ENCODE peak calls at places on chromosomes 7 and 10, in four cellular contexts. L is adipocyte, P is kidney, T is HCT116. S is an unnamed sample.

GRCh38 chr7:157496426-157497275 is 159.8 kb downstream of the DNAJB6 start:
- DNase-seq in L (no peak), P (no peak), T (no peak), S (no peak)

GRCh38 chr10:9634466-9634865 is 1383.2 kb upstream of the CELF2 start:
- DNase-seq in L (no peak), P (no peak), T (no peak), S (peak)

GRCh38 chr10:110209926-110210662 is 2.7 kb downstream of the MXI1 start:
- DNase-seq in L (peak), P (peak), T (no peak), S (peak)

GRCh38 chr10:24008164-24009066 is 200.5 kb upstream of the KIAA1217 start:
- DNase-seq in L (no peak), P (no peak), T (no peak), S (peak)

GRCh38 chr10:101829561-101830315 is 11.5 kb upstream of the OGA start:
- DNase-seq in L (peak), P (peak), T (no peak), S (no peak)

GRCh38 chr10:4812952-4813351 is 13.1 kb upstream of the AKR1E2 start:
- DNase-seq in L (peak), P (no peak), T (peak), S (peak)

GRCh38 chr10:34134602-34135001 is 680.5 kb downstream of the PARD3 start:
- DNase-seq in L (no peak), P (no peak), T (no peak), S (no peak)

GRCh38 chr10:70478191-70479160 is at the start of gene PALD1:
- DNase-seq in L (peak), P (peak), T (peak), S (peak)

GRCh38 chr10:28592953-28593352 is 60.0 kb downstream of the WAC start:
- DNase-seq in L (peak), P (no peak), T (peak), S (peak)

GRCh38 chr10:72503241-72503640 is 122.6 kb downstream of the MICU1 start:
- DNase-seq in L (peak), P (no peak), T (no peak), S (peak)

DNA sequence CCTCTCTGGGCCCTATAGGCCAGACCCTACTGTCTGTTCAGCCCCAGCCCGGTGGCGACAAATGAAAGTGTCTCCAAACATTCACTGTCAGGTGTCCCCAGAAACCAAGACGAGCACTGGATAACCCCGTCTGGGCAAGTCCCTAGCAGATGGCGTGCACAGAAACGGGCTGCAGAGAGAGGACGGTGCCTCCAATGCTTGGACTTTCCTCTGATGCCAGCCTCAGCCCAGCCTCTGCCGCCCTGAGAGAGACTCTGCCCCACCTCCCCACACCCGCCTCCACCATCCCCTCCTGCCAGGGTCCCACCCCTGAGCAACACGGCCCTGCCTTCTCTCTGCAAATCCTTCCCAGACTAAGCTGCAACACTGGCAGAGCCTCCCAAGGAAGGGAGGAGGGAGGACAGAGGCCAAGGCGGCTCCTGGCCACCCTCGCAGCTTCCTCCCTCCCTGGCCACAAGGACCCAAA is 7.4 kb upstream of the LFNG start:
- DNase-seq in L (no peak), P (no peak), T (no peak), S (no peak)
- H3K4me3 ChIP-seq in L (no peak), P (no peak), T (no peak), S (no peak)

GRCh38 chr7:67950321-67951083 is 953.9 kb downstream of the TYW1 start:
- DNase-seq in L (no peak), P (no peak), T (no peak), S (no peak)

DNA sequence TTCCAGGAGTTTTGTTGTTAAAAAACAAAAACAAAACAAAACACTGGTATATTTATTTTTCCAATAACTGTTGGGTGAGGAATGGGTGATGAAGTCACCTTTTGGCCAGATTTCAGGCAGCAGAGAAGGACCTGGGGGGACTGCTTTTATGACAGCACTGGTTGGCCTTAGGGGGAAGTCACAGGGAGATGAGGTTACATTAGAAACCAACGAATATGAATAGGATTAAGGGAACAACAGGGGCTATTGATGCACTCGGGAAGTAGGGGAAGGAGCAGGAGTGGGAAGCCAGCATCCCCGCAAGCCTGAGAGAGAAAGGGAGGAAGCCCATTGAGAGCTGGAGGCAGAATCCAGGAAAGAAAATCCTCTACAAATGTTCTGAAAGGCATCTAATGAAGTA is 958.4 kb downstream of the TYW1 start:
- DNase-seq in L (no peak), P (no peak), T (no peak), S (no peak)
- H3K9ac ChIP-seq in L (no peak), P (no peak), T (no peak), S (no peak)

DNA sequence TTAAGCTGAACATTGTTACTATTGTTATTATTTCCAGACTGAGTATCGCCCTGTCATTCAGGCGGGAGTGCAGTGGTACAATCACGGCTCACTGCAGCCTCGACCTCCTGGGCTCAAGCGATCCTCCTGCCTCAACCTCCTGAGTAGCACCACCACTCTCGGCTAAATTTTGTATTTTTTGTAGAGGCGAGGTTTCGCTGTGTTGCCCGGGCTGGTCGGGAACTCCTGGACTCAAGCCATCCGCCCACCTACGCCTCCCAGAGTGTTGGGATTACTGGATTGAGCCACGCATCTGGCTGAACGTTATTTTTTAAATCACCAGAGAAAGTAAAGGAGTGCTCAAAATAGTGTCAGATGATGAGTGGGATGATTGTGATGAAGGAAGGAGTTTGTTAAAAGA is 1.4 kb upstream of the HNRNPF start:
- DNase-seq in L (no peak), P (no peak), T (no peak), S (no peak)
- H3K4me3 ChIP-seq in L (peak), P (no peak), T (peak), S (no peak)

GRCh38 chr7:140977351-140978140 is 37.2 kb downstream of the MRPS33 start:
- DNase-seq in L (peak), P (no peak), T (no peak), S (no peak)

GRCh38 chr7:140967438-140967837 is 42.7 kb upstream of the BRAF start:
- DNase-seq in L (no peak), P (no peak), T (no peak), S (no peak)

GRCh38 chr7:140966561-140967234 is 42.0 kb upstream of the BRAF start:
- DNase-seq in L (no peak), P (no peak), T (no peak), S (no peak)

GRCh38 chr7:140972876-140973829 is 41.6 kb downstream of the MRPS33 start:
- DNase-seq in L (peak), P (no peak), T (no peak), S (no peak)

DNA sequence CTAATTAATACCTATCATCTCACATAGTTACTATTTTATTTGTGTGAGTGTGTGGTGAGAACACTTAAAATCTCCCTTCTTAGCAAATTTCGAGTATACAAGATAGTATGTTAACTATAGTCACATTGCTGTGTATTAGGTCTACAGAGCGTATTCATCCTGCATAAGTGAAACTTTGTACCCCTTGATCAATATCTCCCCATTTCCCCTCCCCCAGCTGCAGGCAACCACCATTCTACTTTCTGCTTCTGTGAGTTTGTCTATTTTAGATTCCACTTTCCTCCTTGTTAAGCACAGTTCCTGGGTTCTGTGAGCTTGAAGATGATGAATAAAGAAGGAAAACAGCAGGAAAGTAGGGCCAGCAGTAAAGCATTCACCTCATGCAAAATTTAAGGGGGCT is 42.4 kb downstream of the MRPS33 start:
- DNase-seq in L (no peak), P (no peak), T (no peak), S (no peak)
- H3K9ac ChIP-seq in L (no peak), P (no peak), T (no peak), S (no peak)

DNA sequence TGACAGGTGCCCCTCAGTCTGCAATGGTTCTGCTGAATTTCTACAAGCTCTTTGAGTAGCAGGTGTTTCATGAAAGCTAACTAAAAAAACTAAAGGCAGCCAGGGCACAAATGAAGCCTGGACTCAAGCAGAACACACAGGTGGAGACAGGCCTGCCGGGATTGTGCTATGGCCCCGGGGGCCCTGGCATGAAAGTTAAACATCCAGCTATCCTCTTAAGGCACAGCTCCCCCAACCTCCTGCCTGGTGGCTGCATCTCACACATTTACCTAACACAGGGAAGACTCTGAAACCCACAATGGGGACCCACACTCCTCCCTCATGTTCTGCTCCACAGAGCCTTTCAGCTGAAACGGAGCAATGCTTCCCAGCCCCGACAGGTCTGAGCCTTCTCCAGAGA is 76.3 kb upstream of the CAMK2B start:
- DNase-seq in L (no peak), P (no peak), T (no peak), S (no peak)
- H3K4me3 ChIP-seq in L (no peak), P (no peak), T (no peak), S (no peak)

DNA sequence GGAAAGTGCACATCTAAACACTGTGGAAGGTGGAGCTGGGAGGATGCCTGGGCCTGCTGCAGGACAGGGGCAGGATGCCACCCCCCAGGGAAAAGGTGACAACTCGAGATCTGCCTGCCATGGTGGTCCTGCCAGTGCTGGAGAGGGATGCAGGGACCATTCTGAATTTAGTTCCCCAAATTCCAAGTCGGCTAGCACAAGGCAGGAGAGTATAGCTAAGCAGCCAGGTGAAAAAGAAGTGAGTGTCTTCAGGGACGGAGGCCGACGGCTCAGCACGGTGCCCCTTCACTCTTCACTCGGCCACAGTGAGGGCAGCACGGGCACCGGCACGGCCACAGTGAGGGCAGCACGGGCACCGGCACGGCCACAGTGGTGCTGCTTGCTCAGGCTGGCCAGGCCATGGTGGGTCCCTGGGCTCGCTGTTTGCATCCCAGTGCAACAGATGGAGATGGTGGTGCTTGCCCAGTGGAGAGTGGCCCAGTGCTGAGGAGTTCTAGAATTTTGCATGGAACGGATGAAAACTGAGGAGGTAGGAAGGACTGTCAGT is 161.3 kb upstream of the SHH start:
- DNase-seq in L (no peak), P (no peak), T (no peak), S (no peak)
- H3K9ac ChIP-seq in L (no peak), P (no peak), T (no peak), S (no peak)

GRCh38 chr10:1173091-1173490 is 116.9 kb downstream of the WDR37 start:
- DNase-seq in L (no peak), P (peak), T (no peak), S (no peak)
- H3K4me3 ChIP-seq in L (no peak), P (no peak), T (no peak), S (no peak)

DNA sequence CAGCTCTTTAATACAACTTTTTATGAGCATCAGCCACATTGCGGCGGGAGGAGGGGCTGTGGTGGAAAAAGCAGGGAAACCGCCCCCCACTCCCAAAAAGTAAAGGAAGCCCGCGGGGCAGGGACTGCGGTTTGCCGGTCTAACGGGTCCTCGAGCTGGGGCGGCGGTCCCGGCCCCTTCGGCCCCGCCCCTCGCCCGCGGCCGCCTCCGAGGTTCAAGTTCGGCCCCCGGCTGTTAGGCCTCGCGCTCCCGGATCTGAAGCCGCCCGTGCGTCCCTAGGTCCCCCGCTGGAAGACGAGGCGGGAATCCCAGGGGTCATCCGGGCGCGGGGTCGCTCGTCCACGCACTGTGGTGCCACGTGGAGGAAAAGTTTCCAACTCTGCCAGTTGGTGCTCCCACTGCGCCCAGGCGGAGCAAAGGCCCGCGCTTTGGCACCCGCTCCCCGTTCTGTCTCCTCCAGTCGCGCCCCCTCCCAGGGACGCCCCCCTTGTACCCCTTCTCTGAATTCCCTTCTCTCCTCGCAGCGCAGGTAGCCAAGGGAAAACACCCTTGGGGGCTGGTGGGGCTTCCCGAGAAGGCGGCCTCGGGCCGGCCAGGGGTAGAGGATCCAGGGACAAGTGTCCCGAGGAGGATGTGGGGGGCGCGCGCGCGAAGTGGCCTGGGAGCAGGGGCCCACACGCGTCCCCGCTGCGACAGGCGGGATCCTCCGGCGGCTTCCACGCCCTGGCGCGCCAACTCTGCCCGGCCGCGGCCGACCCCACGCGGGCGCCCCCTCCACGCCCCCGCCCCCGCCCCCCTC is 798 bp upstream of the AUTS2 start:
- DNase-seq in L (peak), P (peak), T (no peak), S (peak)
- H3K9ac ChIP-seq in L (peak), P (peak), T (no peak), S (peak)

DNA sequence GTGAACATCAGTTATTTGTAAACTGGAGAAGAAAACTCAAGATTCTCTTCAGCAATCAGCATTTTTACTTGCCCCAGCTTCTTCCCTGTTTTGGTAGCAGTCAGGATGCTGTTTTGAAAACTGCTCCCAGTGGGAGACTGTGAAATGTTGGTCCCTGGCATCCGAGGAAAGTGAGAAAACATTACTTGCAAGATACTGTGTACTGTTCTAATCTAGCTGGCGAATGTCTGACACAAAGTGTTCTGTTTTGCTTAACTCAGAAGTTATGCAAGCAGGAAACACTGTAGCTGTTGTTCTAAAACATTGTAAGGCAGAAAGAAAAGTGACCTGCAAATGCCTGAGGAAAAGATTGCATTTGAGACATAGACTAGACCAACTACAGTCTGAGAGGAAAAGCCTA is 171.8 kb upstream of the POM121L12 start:
- DNase-seq in L (no peak), P (no peak), T (no peak), S (no peak)
- H3K4me3 ChIP-seq in L (no peak), P (no peak), T (no peak), S (no peak)

GRCh38 chr10:48633381-48634197 is 28.7 kb upstream of the ARHGAP22 start:
- DNase-seq in L (no peak), P (no peak), T (no peak), S (no peak)

GRCh38 chr10:48632166-48632565 is 27.3 kb upstream of the ARHGAP22 start:
- DNase-seq in L (peak), P (no peak), T (no peak), S (no peak)

GRCh38 chr10:48636231-48636630 is 31.4 kb upstream of the ARHGAP22 start:
- DNase-seq in L (no peak), P (no peak), T (no peak), S (no peak)

GRCh38 chr10:48634984-48635557 is 30.2 kb upstream of the ARHGAP22 start:
- DNase-seq in L (no peak), P (no peak), T (no peak), S (no peak)

DNA sequence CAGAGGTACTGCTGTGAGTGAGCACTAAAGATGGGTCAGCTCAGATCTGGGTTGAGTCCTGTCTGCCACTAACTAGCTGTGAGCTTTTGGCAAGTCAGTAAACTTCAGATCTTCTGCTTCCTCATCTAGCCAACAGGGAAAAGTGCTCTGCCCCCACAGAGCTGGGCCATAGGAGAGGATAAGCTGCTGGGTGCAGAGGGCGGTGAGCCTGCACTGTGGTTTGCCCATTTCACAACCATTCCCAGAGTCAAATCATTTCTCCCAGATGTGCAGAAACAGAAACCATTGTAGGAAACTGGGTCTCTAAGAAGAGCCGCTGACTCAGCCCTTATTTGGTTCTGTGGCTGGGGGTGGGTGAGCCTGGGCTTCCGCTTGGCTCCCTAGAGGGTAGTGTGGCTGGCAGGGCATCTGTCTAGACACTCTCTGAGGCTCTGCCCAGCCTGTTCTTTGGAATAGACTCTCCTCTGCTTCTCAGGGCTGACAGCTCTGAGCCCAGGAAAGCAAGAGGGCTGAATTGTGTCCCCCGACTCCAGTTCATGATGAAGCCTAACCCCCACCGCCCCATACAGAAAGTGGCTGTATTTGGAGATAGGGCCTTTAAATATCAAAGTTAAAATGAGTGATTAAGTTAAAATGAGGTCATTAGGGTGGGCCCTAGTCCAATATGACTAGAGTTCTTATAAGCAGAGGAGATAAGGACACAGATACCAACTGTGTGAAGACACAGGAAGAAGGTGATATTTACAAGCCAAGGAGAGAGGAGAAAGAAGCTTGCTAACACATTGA is 29.5 kb upstream of the ARHGAP22 start:
- DNase-seq in L (peak), P (peak), T (no peak), S (peak)
- H3K9ac ChIP-seq in L (peak), P (no peak), T (no peak), S (no peak)

S was measured in fibroblast of lung.